ENCODE peak calls at places on chromosomes 16 and 17, in seven cellular contexts. One of them, this sample, is unnamed.
A peak's percentile ranks its signal among the peaks of the same experiment; 100 is the strongest.

GRCh38 chr17:45119964-45120363 is 12.4 kb downstream of the PLCD3 start:
- DNase-seq in psoas muscle: no peak
- DNase-seq in GM12865: no peak
- DNase-seq in upper lobe of right lung: no peak
- DNase-seq in glutamatergic neuron: no peak
- DNase-seq in AG09319: no peak
- DNase-seq in adrenal gland: no peak
- DNase-seq in this sample: no peak

GRCh38 chr16:67296422-67296821 is 17.1 kb downstream of the PLEKHG4 start:
- DNase-seq in psoas muscle: no peak
- DNase-seq in GM12865: no peak
- DNase-seq in upper lobe of right lung: no peak
- DNase-seq in glutamatergic neuron: no peak
- DNase-seq in AG09319: no peak
- DNase-seq in adrenal gland: no peak
- DNase-seq in this sample: no peak

GRCh38 chr16:84332975-84333684 is 35.2 kb upstream of the ATP2C2 start:
- DNase-seq in psoas muscle: peak; percentile 17
- DNase-seq in GM12865: no peak
- DNase-seq in upper lobe of right lung: peak; percentile 85
- DNase-seq in glutamatergic neuron: no peak
- DNase-seq in AG09319: no peak
- DNase-seq in adrenal gland: no peak
- DNase-seq in this sample: no peak

GRCh38 chr17:79070266-79070880 is 4.3 kb upstream of the ENGASE start:
- DNase-seq in psoas muscle: peak; percentile 28
- DNase-seq in GM12865: no peak
- DNase-seq in upper lobe of right lung: peak; percentile 30
- DNase-seq in glutamatergic neuron: no peak
- DNase-seq in AG09319: no peak
- DNase-seq in adrenal gland: no peak
- DNase-seq in this sample: no peak

GRCh38 chr16:86120201-86120981 is 221.4 kb downstream of the IRF8 start:
- DNase-seq in psoas muscle: no peak
- DNase-seq in GM12865: no peak
- DNase-seq in upper lobe of right lung: no peak
- DNase-seq in glutamatergic neuron: no peak
- DNase-seq in AG09319: no peak
- DNase-seq in adrenal gland: no peak
- DNase-seq in this sample: no peak

GRCh38 chr17:61452301-61453290 is at the start of gene TBX4:
- DNase-seq in psoas muscle: no peak
- DNase-seq in GM12865: no peak
- DNase-seq in upper lobe of right lung: no peak
- DNase-seq in glutamatergic neuron: peak; percentile 52
- DNase-seq in AG09319: no peak
- DNase-seq in adrenal gland: no peak
- DNase-seq in this sample: no peak

GRCh38 chr16:54236761-54237160 is 49.8 kb downstream of the IRX3 start:
- DNase-seq in psoas muscle: no peak
- DNase-seq in GM12865: no peak
- DNase-seq in upper lobe of right lung: no peak
- DNase-seq in glutamatergic neuron: no peak
- DNase-seq in AG09319: peak; percentile 7
- DNase-seq in adrenal gland: no peak
- DNase-seq in this sample: no peak

GRCh38 chr16:15690296-15690695 is 40.3 kb downstream of the NDE1 start:
- DNase-seq in psoas muscle: no peak
- DNase-seq in GM12865: no peak
- DNase-seq in upper lobe of right lung: no peak
- DNase-seq in glutamatergic neuron: no peak
- DNase-seq in AG09319: no peak
- DNase-seq in adrenal gland: no peak
- DNase-seq in this sample: no peak

GRCh38 chr17:36525888-36526287 is 8.8 kb downstream of the MYO19 start:
- DNase-seq in psoas muscle: no peak
- DNase-seq in GM12865: no peak
- DNase-seq in upper lobe of right lung: no peak
- DNase-seq in glutamatergic neuron: no peak
- DNase-seq in AG09319: no peak
- DNase-seq in adrenal gland: no peak
- DNase-seq in this sample: no peak

GRCh38 chr16:17470002-17470870 is 524 bp downstream of the XYLT1 start:
- DNase-seq in psoas muscle: peak; percentile 62
- DNase-seq in GM12865: no peak
- DNase-seq in upper lobe of right lung: no peak
- DNase-seq in glutamatergic neuron: peak; percentile 45
- DNase-seq in AG09319: no peak
- DNase-seq in adrenal gland: peak; percentile 45
- DNase-seq in this sample: peak; percentile 77

GRCh38 chr17:19409509-19409908 is 1.5 kb upstream of the RNF112 start:
- DNase-seq in psoas muscle: no peak
- DNase-seq in GM12865: no peak
- DNase-seq in upper lobe of right lung: no peak
- DNase-seq in glutamatergic neuron: no peak
- DNase-seq in AG09319: no peak
- DNase-seq in adrenal gland: no peak
- DNase-seq in this sample: no peak

GRCh38 chr16:24499193-24499814 is 40.1 kb upstream of the RBBP6 start:
- DNase-seq in psoas muscle: no peak
- DNase-seq in GM12865: peak; percentile 54
- DNase-seq in upper lobe of right lung: peak; percentile 36
- DNase-seq in glutamatergic neuron: peak; percentile 76
- DNase-seq in AG09319: no peak
- DNase-seq in adrenal gland: peak; percentile 34
- DNase-seq in this sample: peak; percentile 36

GRCh38 chr17:75335315-75335714 is 46.1 kb upstream of the SLC25A19 start:
- DNase-seq in psoas muscle: no peak
- DNase-seq in GM12865: no peak
- DNase-seq in upper lobe of right lung: no peak
- DNase-seq in glutamatergic neuron: no peak
- DNase-seq in AG09319: no peak
- DNase-seq in adrenal gland: no peak
- DNase-seq in this sample: no peak

GRCh38 chr17:73131993-73132595 is 32.7 kb upstream of the SSTR2 start:
- DNase-seq in psoas muscle: no peak
- DNase-seq in GM12865: peak; percentile 54
- DNase-seq in upper lobe of right lung: no peak
- DNase-seq in glutamatergic neuron: peak; percentile 33
- DNase-seq in AG09319: no peak
- DNase-seq in adrenal gland: no peak
- DNase-seq in this sample: peak; percentile 33

GRCh38 chr16:2752850-2753522 is 548 bp downstream of the SRRM2 start:
- DNase-seq in psoas muscle: peak; percentile 95
- DNase-seq in GM12865: peak; percentile 89
- DNase-seq in upper lobe of right lung: peak; percentile 93
- DNase-seq in glutamatergic neuron: peak; percentile 84
- DNase-seq in AG09319: peak; percentile 56
- DNase-seq in adrenal gland: peak; percentile 83
- DNase-seq in this sample: peak; percentile 92

GRCh38 chr17:15490634-15491261 is 23.3 kb upstream of the CDRT4 start:
- DNase-seq in psoas muscle: peak; percentile 89
- DNase-seq in GM12865: no peak
- DNase-seq in upper lobe of right lung: no peak
- DNase-seq in glutamatergic neuron: peak; percentile 28
- DNase-seq in AG09319: no peak
- DNase-seq in adrenal gland: peak; percentile 84
- DNase-seq in this sample: no peak

GRCh38 chr17:74923538-74924249 is 379 bp upstream of the OTOP2 start:
- DNase-seq in psoas muscle: peak; percentile 82
- DNase-seq in GM12865: peak; percentile 70
- DNase-seq in upper lobe of right lung: peak; percentile 90
- DNase-seq in glutamatergic neuron: peak; percentile 84
- DNase-seq in AG09319: no peak
- DNase-seq in adrenal gland: peak; percentile 66
- DNase-seq in this sample: peak; percentile 93

GRCh38 chr16:67277294-67277998 is 1.9 kb upstream of the PLEKHG4 start:
- DNase-seq in psoas muscle: peak; percentile 60
- DNase-seq in GM12865: no peak
- DNase-seq in upper lobe of right lung: no peak
- DNase-seq in glutamatergic neuron: no peak
- DNase-seq in AG09319: peak; percentile 96
- DNase-seq in adrenal gland: peak; percentile 93
- DNase-seq in this sample: no peak

GRCh38 chr16:69223882-69224281 is 36.9 kb downstream of the SNTB2 start:
- DNase-seq in psoas muscle: no peak
- DNase-seq in GM12865: no peak
- DNase-seq in upper lobe of right lung: no peak
- DNase-seq in glutamatergic neuron: no peak
- DNase-seq in AG09319: no peak
- DNase-seq in adrenal gland: no peak
- DNase-seq in this sample: no peak

GRCh38 chr17:50575581-50576210 is 15.2 kb downstream of the CACNA1G start:
- DNase-seq in psoas muscle: no peak
- DNase-seq in GM12865: no peak
- DNase-seq in upper lobe of right lung: no peak
- DNase-seq in glutamatergic neuron: no peak
- DNase-seq in AG09319: no peak
- DNase-seq in adrenal gland: no peak
- DNase-seq in this sample: no peak
- TF ChIP-seq CTCF in psoas muscle: no peak
- TF ChIP-seq CTCF in GM12865: peak; percentile 13
- TF ChIP-seq CTCF in upper lobe of right lung: no peak
- TF ChIP-seq CTCF in glutamatergic neuron: no peak
- TF ChIP-seq CTCF in AG09319: no peak
- TF ChIP-seq CTCF in adrenal gland: no peak
- TF ChIP-seq CTCF in this sample: no peak

GRCh38 chr16:87540072-87540976 is 47.5 kb upstream of the ZCCHC14 start:
- DNase-seq in psoas muscle: no peak
- DNase-seq in GM12865: no peak
- DNase-seq in upper lobe of right lung: no peak
- DNase-seq in glutamatergic neuron: no peak
- DNase-seq in AG09319: no peak
- DNase-seq in adrenal gland: no peak
- DNase-seq in this sample: no peak

GRCh38 chr16:87542531-87543102 is 49.8 kb upstream of the ZCCHC14 start:
- DNase-seq in psoas muscle: no peak
- DNase-seq in GM12865: no peak
- DNase-seq in upper lobe of right lung: no peak
- DNase-seq in glutamatergic neuron: no peak
- DNase-seq in AG09319: no peak
- DNase-seq in adrenal gland: no peak
- DNase-seq in this sample: no peak

GRCh38 chr16:87541004-87541881 is 48.4 kb upstream of the ZCCHC14 start:
- DNase-seq in psoas muscle: no peak
- DNase-seq in GM12865: no peak
- DNase-seq in upper lobe of right lung: no peak
- DNase-seq in glutamatergic neuron: peak; percentile 47
- DNase-seq in AG09319: no peak
- DNase-seq in adrenal gland: no peak
- DNase-seq in this sample: no peak

GRCh38 chr16:87541882-87542234 is 49.0 kb upstream of the ZCCHC14 start:
- DNase-seq in psoas muscle: no peak
- DNase-seq in GM12865: no peak
- DNase-seq in upper lobe of right lung: no peak
- DNase-seq in glutamatergic neuron: no peak
- DNase-seq in AG09319: no peak
- DNase-seq in adrenal gland: no peak
- DNase-seq in this sample: no peak

DNA sequence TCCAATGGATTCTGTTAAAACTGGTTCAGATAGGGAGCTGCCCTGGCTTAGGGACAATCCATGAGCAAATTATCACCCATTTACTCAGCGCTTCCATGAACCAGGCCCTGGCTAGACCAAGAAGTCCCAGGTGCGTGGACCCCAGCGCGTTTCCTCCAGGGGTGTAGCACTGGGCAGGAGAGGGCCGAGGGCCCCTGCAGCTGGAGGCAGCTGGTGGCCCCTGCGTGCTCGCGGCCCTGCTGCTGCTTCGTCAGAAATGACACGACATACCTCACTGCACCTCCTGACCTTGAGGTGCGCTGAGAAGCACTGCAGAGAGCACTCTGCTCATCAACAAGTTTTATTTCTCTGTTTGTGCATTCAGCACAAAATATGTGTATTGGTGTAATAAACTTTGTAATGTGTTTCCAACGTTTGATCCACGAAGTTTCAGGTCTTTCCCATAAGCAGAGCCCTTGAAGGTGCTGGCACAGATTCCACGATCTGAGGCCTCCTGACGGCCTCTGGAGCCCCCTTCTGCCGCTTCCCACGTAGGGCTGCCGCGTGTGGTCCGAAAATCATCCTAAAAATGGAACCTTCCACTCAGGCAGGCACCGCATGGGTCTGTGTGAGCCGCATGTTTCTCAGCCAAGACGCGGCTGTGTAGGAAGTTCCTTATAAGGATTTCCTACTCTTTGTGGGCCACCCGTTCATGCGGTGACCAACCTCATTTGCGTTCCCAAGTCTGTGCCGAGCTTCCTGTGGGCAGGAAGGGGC is 50.8 kb upstream of the ZCCHC14 start:
- DNase-seq in psoas muscle: no peak
- DNase-seq in GM12865: no peak
- DNase-seq in upper lobe of right lung: no peak
- DNase-seq in glutamatergic neuron: no peak
- DNase-seq in AG09319: no peak
- DNase-seq in adrenal gland: no peak
- DNase-seq in this sample: no peak
- TF ChIP-seq CTCF in psoas muscle: no peak
- TF ChIP-seq CTCF in GM12865: no peak
- TF ChIP-seq CTCF in upper lobe of right lung: no peak
- TF ChIP-seq CTCF in glutamatergic neuron: no peak
- TF ChIP-seq CTCF in AG09319: peak; percentile 8
- TF ChIP-seq CTCF in adrenal gland: no peak
- TF ChIP-seq CTCF in this sample: no peak

DNA sequence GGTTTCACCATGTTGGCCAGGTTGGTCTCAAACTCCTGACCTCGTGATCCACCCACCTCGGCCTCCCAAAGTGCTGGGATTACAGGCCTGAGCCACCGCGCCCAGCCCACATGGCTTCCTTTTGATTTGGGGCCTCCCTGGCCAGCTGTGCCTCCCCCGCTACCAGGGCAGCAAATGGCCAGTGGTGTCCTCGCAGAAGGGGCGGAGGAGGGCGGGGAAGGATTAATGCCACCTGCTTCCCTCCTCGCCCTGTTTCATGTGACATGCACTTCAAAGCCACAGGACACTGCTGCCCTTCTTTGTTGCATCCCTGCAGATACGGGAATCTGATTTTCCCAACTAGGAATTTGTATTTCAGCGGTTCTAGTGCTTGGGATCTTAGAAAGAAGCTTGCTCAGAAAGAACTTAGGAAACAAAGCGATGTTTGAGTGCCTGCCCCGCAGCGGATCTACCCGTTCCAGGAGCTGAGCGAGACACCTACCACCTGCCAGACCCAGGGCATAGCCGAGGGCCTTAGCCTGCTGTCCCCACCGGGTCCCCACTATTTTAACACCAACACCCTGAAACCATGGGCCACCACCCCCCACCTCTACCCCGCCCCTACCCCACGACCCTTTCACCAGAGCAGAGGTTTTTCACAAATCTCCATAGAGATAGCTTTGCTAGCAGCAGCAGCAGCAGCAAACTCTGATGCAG is 37.7 kb upstream of the CCDC182 start:
- DNase-seq in psoas muscle: no peak
- DNase-seq in GM12865: no peak
- DNase-seq in upper lobe of right lung: no peak
- DNase-seq in glutamatergic neuron: peak; percentile 43
- DNase-seq in AG09319: no peak
- DNase-seq in adrenal gland: no peak
- DNase-seq in this sample: no peak
- TF ChIP-seq CTCF in psoas muscle: no peak
- TF ChIP-seq CTCF in GM12865: no peak
- TF ChIP-seq CTCF in upper lobe of right lung: no peak
- TF ChIP-seq CTCF in glutamatergic neuron: no peak
- TF ChIP-seq CTCF in AG09319: no peak
- TF ChIP-seq CTCF in adrenal gland: no peak
- TF ChIP-seq CTCF in this sample: no peak

GRCh38 chr16:727291-727977 is 528 bp downstream of the HAGHL start:
- DNase-seq in psoas muscle: no peak
- DNase-seq in GM12865: peak; percentile 61
- DNase-seq in upper lobe of right lung: no peak
- DNase-seq in glutamatergic neuron: no peak
- DNase-seq in AG09319: no peak
- DNase-seq in adrenal gland: no peak
- DNase-seq in this sample: peak; percentile 74
- TF ChIP-seq CTCF in psoas muscle: no peak
- TF ChIP-seq CTCF in GM12865: no peak
- TF ChIP-seq CTCF in upper lobe of right lung: no peak
- TF ChIP-seq CTCF in glutamatergic neuron: no peak
- TF ChIP-seq CTCF in AG09319: no peak
- TF ChIP-seq CTCF in adrenal gland: no peak
- TF ChIP-seq CTCF in this sample: no peak